ENCODE peak calls at places on chromosomes 5 and 9, in four cellular contexts. J is GM12878, M is K562, G is HepG2. R is an unnamed sample.

GRCh38 chr9:4299006-4299795 is 667 bp downstream of the GLIS3 start:
- DNase-seq in J (no peak), M (no peak), G (no peak), R (peak; percentile 50)

GRCh38 chr5:97666767-97667166 is 483.7 kb upstream of the RIOK2 start:
- DNase-seq in J (no peak), M (no peak), G (no peak), R (no peak)

GRCh38 chr9:133529874-133530273 is 4.6 kb upstream of the ADAMTSL2 start:
- DNase-seq in J (no peak), M (no peak), G (no peak), R (no peak)

GRCh38 chr9:94743035-94743954 is 16.8 kb downstream of the AOPEP start:
- DNase-seq in J (no peak), M (no peak), G (no peak), R (no peak)

GRCh38 chr9:118423021-118423420 is 718.8 kb downstream of the TLR4 start:
- DNase-seq in J (no peak), M (no peak), G (no peak), R (no peak)

GRCh38 chr5:103801681-103802080 is 239.1 kb upstream of the NUDT12 start:
- DNase-seq in J (no peak), M (no peak), G (no peak), R (no peak)

GRCh38 chr5:15966651-15967050 is 212.9 kb downstream of the MARCHF11 start:
- DNase-seq in J (no peak), M (no peak), G (no peak), R (no peak)

GRCh38 chr9:15135167-15135792 is 171.7 kb downstream of the TTC39B start:
- DNase-seq in J (no peak), M (peak; percentile 43), G (peak; percentile 73), R (peak; percentile 73)

GRCh38 chr5:38715671-38716070 is 130.1 kb upstream of the OSMR start:
- DNase-seq in J (no peak), M (no peak), G (peak; percentile 14), R (no peak)

GRCh38 chr5:11903614-11904269 is 504 bp downstream of the CTNND2 start:
- DNase-seq in J (no peak), M (no peak), G (no peak), R (peak; percentile 61)

GRCh38 chr9:127549218-127549617 is 62.9 kb upstream of the STXBP1 start:
- DNase-seq in J (no peak), M (no peak), G (no peak), R (no peak)

GRCh38 chr5:160434022-160434531 is 12.4 kb downstream of the PTTG1 start:
- DNase-seq in J (peak; percentile 86), M (no peak), G (peak; percentile 46), R (peak; percentile 37)

GRCh38 chr5:125349432-125349831 is 603.0 kb upstream of the ZNF608 start:
- DNase-seq in J (no peak), M (no peak), G (no peak), R (no peak)

GRCh38 chr5:9034671-9035070 is 511.2 kb downstream of the SEMA5A start:
- DNase-seq in J (no peak), M (no peak), G (no peak), R (no peak)

GRCh38 chr5:23428705-23429104 is 78.7 kb upstream of the PRDM9 start:
- DNase-seq in J (no peak), M (no peak), G (no peak), R (no peak)

GRCh38 chr5:92687793-92688467 is 893.1 kb downstream of the NR2F1-AS1 start:
- DNase-seq in J (no peak), M (no peak), G (peak; percentile 43), R (no peak)

GRCh38 chr5:67135381-67135780 is 61.2 kb downstream of the CD180 start:
- DNase-seq in J (no peak), M (no peak), G (no peak), R (no peak)

GRCh38 chr5:124176692-124177091 is 569.7 kb downstream of the ZNF608 start:
- DNase-seq in J (no peak), M (no peak), G (no peak), R (no peak)

GRCh38 chr9:98807070-98807810 is at the start of gene GALNT12:
- DNase-seq in J (no peak), M (peak; percentile 92), G (no peak), R (peak; percentile 67)

GRCh38 chr5:171968512-171968911 is 37.9 kb downstream of the FBXW11 start:
- DNase-seq in J (no peak), M (no peak), G (no peak), R (no peak)

GRCh38 chr9:81565144-81565543 is 124.2 kb downstream of the TLE1 start:
- DNase-seq in J (no peak), M (no peak), G (peak; percentile 48), R (no peak)

GRCh38 chr5:61966991-61967390 is 339.0 kb upstream of the KIF2A start:
- DNase-seq in J (no peak), M (no peak), G (no peak), R (no peak)

GRCh38 chr9:136137321-136138054 is 18.8 kb upstream of the TMEM250 start:
- DNase-seq in J (no peak), M (no peak), G (peak; percentile 15), R (no peak)

GRCh38 chr9:81791076-81791475 is 101.7 kb upstream of the TLE1 start:
- DNase-seq in J (no peak), M (no peak), G (no peak), R (no peak)

GRCh38 chr5:102711525-102712240 is 43.4 kb upstream of the PAM start:
- DNase-seq in J (no peak), M (no peak), G (no peak), R (no peak)

GRCh38 chr9:88732128-88732527 is 197.2 kb downstream of the NXNL2 start:
- DNase-seq in J (no peak), M (no peak), G (no peak), R (no peak)

GRCh38 chr5:181191526-181192336 is 13.3 kb downstream of the TRIM7 start:
- DNase-seq in J (peak; percentile 83), M (peak; percentile 84), G (peak; percentile 88), R (peak; percentile 96)

DNA sequence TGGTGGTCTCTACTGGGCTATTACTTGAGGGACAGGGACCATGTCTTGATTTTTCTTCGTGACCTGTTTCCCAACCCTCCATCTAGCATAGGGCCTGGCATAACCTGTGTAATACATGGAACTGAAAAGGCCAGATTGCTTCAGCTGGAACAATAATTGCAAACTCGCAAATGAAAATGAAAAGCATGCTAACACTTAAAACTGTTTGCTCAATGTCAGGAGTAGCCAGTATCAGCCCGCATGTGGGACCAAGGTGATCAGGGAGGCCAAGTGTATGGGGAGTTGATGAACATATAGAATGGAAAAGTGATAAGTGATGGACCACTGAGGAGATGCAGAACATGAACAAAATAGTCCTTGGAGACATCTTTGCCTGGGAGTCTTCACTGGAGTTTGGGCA is 25.2 kb downstream of the GLRX start:
- DNase-seq in J (no peak), M (no peak), G (no peak), R (no peak)
- TF ChIP-seq ETV6 in J (no peak), M (no peak), G (no peak), R (no peak)

GRCh38 chr9:89967527-89967926 is 362.7 kb downstream of the GADD45G start:
- DNase-seq in J (no peak), M (no peak), G (no peak), R (no peak)

GRCh38 chr9:89969881-89970639 is 365.2 kb downstream of the GADD45G start:
- DNase-seq in J (no peak), M (no peak), G (no peak), R (no peak)

GRCh38 chr9:89974582-89974981 is 369.8 kb downstream of the GADD45G start:
- DNase-seq in J (no peak), M (no peak), G (no peak), R (no peak)

GRCh38 chr9:89969156-89969566 is 364.3 kb downstream of the GADD45G start:
- DNase-seq in J (no peak), M (no peak), G (peak; percentile 9), R (no peak)

GRCh38 chr9:89970701-89971100 is 365.9 kb downstream of the GADD45G start:
- DNase-seq in J (no peak), M (no peak), G (no peak), R (no peak)
- TF ChIP-seq SP1 in J (no peak), M (no peak), G (no peak), R (no peak)

DNA sequence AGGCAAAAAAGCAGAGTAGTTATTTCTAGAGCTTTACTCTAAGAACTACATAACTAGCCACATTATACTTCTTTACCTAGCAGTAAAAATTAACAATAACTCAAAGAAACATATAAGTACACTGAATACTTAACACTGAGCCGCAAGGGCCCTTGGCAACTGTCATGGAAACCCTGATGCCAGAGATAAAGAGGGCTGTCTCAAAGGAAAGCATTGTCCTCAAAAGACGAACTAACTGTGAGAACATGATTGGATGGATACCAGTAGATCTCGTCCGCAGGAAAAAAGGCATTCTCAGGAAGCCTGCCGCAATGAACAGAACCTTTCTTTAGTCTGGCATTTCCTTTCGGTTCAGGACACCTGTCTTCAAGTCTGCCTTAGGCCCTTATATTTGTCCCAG is 379.0 kb upstream of the SLC30A5 start:
- DNase-seq in J (no peak), M (no peak), G (no peak), R (no peak)
- TF ChIP-seq ATF3 in J (no peak), M (no peak), G (no peak), R (no peak)

GRCh38 chr9:36914212-36914577 is 119.9 kb downstream of the PAX5 start:
- DNase-seq in J (no peak), M (no peak), G (no peak), R (no peak)

GRCh38 chr9:36911601-36912412 is 122.3 kb downstream of the PAX5 start:
- DNase-seq in J (no peak), M (no peak), G (no peak), R (no peak)

GRCh38 chr9:36912620-36913019 is 121.4 kb downstream of the PAX5 start:
- DNase-seq in J (no peak), M (no peak), G (no peak), R (no peak)

GRCh38 chr9:36913393-36914211 is 120.5 kb downstream of the PAX5 start:
- DNase-seq in J (no peak), M (no peak), G (no peak), R (peak; percentile 46)

DNA sequence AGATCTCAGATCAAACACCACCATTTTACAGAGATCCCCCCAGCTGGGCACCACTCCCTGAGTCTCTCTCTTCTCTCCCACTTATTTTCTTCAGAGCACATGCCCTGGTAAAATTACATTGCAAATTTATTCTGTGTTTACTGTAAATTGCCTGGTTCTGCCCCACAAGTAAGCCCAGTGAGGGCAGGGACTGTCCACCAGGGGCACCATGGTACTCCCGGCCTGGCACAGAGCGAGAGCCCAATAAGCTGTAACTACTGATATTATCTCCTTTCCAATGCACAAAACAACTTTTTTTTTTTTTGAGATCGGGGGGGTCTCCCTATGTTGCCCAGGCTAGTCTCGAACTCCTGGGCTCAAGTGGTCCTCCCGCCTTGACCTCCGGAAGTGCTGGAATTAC is 123.0 kb downstream of the PAX5 start:
- DNase-seq in J (no peak), M (no peak), G (no peak), R (no peak)
- TF ChIP-seq ETV6 in J (no peak), M (no peak), G (no peak), R (no peak)

DNA sequence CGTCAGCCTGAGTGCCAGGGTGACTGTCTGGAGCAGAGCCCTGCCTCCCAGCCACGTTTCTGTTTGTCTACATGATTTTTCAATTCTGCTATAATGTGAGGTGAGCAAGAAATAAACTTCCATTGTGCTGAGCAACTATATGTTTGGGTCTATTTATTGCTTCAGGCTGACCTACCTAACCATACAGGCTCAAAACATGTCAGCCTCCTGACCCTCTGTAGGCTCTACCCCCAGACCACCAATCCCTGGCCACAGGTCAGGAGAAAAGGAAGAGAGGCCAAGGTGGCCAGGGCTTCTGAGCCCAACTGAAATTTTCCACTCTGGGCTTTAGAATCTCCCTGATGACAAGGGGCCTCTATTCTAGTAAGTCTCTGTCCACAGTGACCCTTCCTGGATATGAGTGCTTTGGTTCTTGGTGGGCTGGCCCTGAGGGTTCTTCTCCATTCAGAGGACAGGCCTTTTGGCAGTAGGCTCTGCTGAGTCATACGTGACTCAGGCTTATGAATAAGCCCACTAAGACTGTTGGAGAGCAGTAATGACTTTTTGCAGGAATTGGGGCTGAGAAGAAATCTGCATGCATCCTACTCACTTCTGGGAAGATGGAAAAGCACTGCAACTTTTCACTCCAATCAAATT is 117.2 kb upstream of the TBCA start:
- DNase-seq in J (no peak), M (peak; percentile 49), G (peak; percentile 27), R (no peak)
- TF ChIP-seq SP1 in J (no peak), M (no peak), G (no peak), R (no peak)